ENCODE peak calls at places on chromosome 4, in eight cellular contexts. One of them, this sample, is unnamed. For H3K9me3, the result is how much of the 10 kb centered on the place peaks cover.

GRCh38 chr4:121199742-121200561 is 35.8 kb upstream of the TNIP3 start:
- DNase-seq in tibial nerve: no peak
- DNase-seq in adrenal gland: no peak
- DNase-seq in thyroid gland: no peak
- DNase-seq in transverse colon: no peak
- DNase-seq in HepG2: no peak
- DNase-seq in uterus: no peak
- DNase-seq in esophagus squamous epithelium: no peak
- DNase-seq in this sample: no peak

GRCh38 chr4:5839751-5840674 is 52.9 kb downstream of the CRMP1 start:
- DNase-seq in tibial nerve: peak
- DNase-seq in adrenal gland: peak
- DNase-seq in thyroid gland: no peak
- DNase-seq in transverse colon: peak
- DNase-seq in HepG2: no peak
- DNase-seq in uterus: peak
- DNase-seq in esophagus squamous epithelium: no peak
- DNase-seq in this sample: no peak

GRCh38 chr4:156505341-156505955 is 466.2 kb downstream of the PDGFC start:
- DNase-seq in tibial nerve: no peak
- DNase-seq in adrenal gland: no peak
- DNase-seq in thyroid gland: no peak
- DNase-seq in transverse colon: no peak
- DNase-seq in HepG2: no peak
- DNase-seq in uterus: no peak
- DNase-seq in esophagus squamous epithelium: no peak
- DNase-seq in this sample: no peak

GRCh38 chr4:36168127-36168898 is 76.0 kb downstream of the ARAP2 start:
- DNase-seq in tibial nerve: no peak
- DNase-seq in adrenal gland: no peak
- DNase-seq in thyroid gland: no peak
- DNase-seq in transverse colon: no peak
- DNase-seq in HepG2: no peak
- DNase-seq in uterus: no peak
- DNase-seq in esophagus squamous epithelium: no peak
- DNase-seq in this sample: no peak

GRCh38 chr4:10457255-10457801 is at the start of gene ZNF518B:
- DNase-seq in tibial nerve: peak
- DNase-seq in adrenal gland: peak
- DNase-seq in thyroid gland: peak
- DNase-seq in transverse colon: peak
- DNase-seq in HepG2: no peak
- DNase-seq in uterus: peak
- DNase-seq in esophagus squamous epithelium: no peak
- DNase-seq in this sample: peak

GRCh38 chr4:108483077-108483476 is 137.3 kb upstream of the RPL34 start:
- DNase-seq in tibial nerve: no peak
- DNase-seq in adrenal gland: no peak
- DNase-seq in thyroid gland: no peak
- DNase-seq in transverse colon: no peak
- DNase-seq in HepG2: no peak
- DNase-seq in uterus: no peak
- DNase-seq in esophagus squamous epithelium: no peak
- DNase-seq in this sample: no peak

GRCh38 chr4:20137176-20137575 is 114.5 kb upstream of the SLIT2 start:
- DNase-seq in tibial nerve: no peak
- DNase-seq in adrenal gland: no peak
- DNase-seq in thyroid gland: no peak
- DNase-seq in transverse colon: no peak
- DNase-seq in HepG2: no peak
- DNase-seq in uterus: no peak
- DNase-seq in esophagus squamous epithelium: no peak
- DNase-seq in this sample: no peak

GRCh38 chr4:152072001-152072485 is 311.2 kb upstream of the GATB start:
- DNase-seq in tibial nerve: no peak
- DNase-seq in adrenal gland: no peak
- DNase-seq in thyroid gland: peak
- DNase-seq in transverse colon: no peak
- DNase-seq in HepG2: no peak
- DNase-seq in uterus: no peak
- DNase-seq in esophagus squamous epithelium: no peak
- DNase-seq in this sample: no peak

GRCh38 chr4:187294861-187295260 is 571.2 kb upstream of the FAT1 start:
- DNase-seq in tibial nerve: no peak
- DNase-seq in adrenal gland: no peak
- DNase-seq in thyroid gland: no peak
- DNase-seq in transverse colon: peak
- DNase-seq in HepG2: no peak
- DNase-seq in uterus: no peak
- DNase-seq in esophagus squamous epithelium: no peak
- DNase-seq in this sample: no peak

GRCh38 chr4:47528651-47529050 is 43.6 kb downstream of the ATP10D start:
- DNase-seq in tibial nerve: no peak
- DNase-seq in adrenal gland: no peak
- DNase-seq in thyroid gland: no peak
- DNase-seq in transverse colon: no peak
- DNase-seq in HepG2: no peak
- DNase-seq in uterus: no peak
- DNase-seq in esophagus squamous epithelium: no peak
- DNase-seq in this sample: no peak

GRCh38 chr4:48706741-48707140 is 73.3 kb downstream of the FRYL start:
- DNase-seq in tibial nerve: no peak
- DNase-seq in adrenal gland: no peak
- DNase-seq in thyroid gland: no peak
- DNase-seq in transverse colon: no peak
- DNase-seq in HepG2: peak
- DNase-seq in uterus: no peak
- DNase-seq in esophagus squamous epithelium: no peak
- DNase-seq in this sample: no peak

GRCh38 chr4:2388430-2389182 is 29.8 kb downstream of the ZFYVE28 start:
- DNase-seq in tibial nerve: no peak
- DNase-seq in adrenal gland: no peak
- DNase-seq in thyroid gland: no peak
- DNase-seq in transverse colon: no peak
- DNase-seq in HepG2: no peak
- DNase-seq in uterus: no peak
- DNase-seq in esophagus squamous epithelium: no peak
- DNase-seq in this sample: no peak

GRCh38 chr4:65865489-65865888 is 195.2 kb upstream of the EPHA5 start:
- DNase-seq in tibial nerve: no peak
- DNase-seq in adrenal gland: no peak
- DNase-seq in thyroid gland: no peak
- DNase-seq in transverse colon: no peak
- DNase-seq in HepG2: peak
- DNase-seq in uterus: no peak
- DNase-seq in esophagus squamous epithelium: no peak
- DNase-seq in this sample: no peak

GRCh38 chr4:85005865-85006377 is 39.4 kb upstream of the WDFY3 start:
- DNase-seq in tibial nerve: no peak
- DNase-seq in adrenal gland: peak
- DNase-seq in thyroid gland: no peak
- DNase-seq in transverse colon: no peak
- DNase-seq in HepG2: no peak
- DNase-seq in uterus: no peak
- DNase-seq in esophagus squamous epithelium: no peak
- DNase-seq in this sample: no peak

GRCh38 chr4:110484767-110485166 is 8.8 kb downstream of the ENPEP start:
- DNase-seq in tibial nerve: no peak
- DNase-seq in adrenal gland: no peak
- DNase-seq in thyroid gland: no peak
- DNase-seq in transverse colon: no peak
- DNase-seq in HepG2: no peak
- DNase-seq in uterus: peak
- DNase-seq in esophagus squamous epithelium: no peak
- DNase-seq in this sample: no peak

DNA sequence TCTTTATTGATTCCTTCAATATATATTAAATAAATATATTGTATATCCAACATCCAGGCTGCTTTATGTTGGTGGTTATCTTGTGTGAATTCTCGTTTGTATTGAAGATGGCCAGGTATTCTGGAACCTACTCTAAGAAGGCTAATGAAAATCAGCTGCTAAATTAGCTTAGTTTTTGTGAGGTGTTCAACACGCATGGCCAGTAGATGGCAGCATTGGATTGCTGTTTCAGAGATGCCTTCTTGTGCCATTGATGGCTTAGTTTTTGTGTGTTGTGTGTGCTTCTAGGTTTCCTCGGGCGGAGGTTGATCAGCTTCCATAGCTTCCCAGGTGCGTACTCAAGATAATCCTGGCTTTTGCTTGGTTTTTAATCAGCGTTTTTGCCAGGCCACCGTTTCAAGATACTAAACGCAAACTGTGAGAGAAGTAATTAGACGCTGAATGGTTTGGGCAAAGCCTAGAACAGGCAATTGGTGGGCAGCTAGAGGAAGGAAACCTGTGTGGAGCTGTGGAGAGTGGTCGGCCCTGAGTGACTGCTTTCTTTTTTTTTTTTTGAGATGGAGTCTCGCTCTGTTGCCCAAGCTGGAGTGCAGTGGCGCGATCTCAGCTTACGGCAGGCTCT is 15.1 kb downstream of the NOCT start:
- DNase-seq in tibial nerve: peak
- DNase-seq in adrenal gland: peak
- DNase-seq in thyroid gland: peak
- DNase-seq in transverse colon: peak
- DNase-seq in HepG2: peak
- DNase-seq in uterus: peak
- DNase-seq in esophagus squamous epithelium: no peak
- DNase-seq in this sample: peak
- TF ChIP-seq CTCF in tibial nerve: peak
- TF ChIP-seq CTCF in adrenal gland: peak
- TF ChIP-seq CTCF in thyroid gland: peak
- TF ChIP-seq CTCF in transverse colon: peak
- TF ChIP-seq CTCF in HepG2: peak
- TF ChIP-seq CTCF in uterus: peak
- TF ChIP-seq CTCF in esophagus squamous epithelium: peak
- TF ChIP-seq CTCF in this sample: peak

DNA sequence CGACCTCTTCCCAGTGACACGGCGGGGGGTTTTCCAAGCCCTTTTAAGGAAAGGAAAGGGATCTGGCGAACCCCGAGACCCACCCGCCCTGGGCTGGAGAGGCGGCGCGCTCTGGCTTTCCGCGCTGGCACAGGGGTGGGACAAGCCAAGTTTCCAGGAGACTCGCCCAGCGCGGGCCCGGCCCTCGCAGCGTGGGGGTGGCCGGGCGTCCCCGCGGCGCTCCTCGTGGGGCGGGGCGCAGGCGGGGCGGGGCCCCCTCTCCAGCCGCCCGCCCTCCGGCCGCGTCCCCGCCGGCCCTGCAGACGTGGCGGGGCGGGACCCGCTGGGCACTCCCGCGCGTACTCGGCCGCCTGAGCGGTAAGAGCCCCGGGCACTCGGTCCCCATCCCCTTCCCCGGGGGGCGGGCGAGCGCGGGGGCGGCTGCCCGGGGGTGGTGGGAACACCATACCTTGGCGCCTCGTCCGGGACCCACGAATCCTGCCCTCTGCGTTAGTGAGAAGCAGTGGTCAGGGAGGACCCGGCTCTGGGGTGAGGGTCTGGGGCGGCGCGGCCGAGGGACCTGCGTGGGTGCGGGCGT is at the start of gene FAM114A1:
- DNase-seq in tibial nerve: peak
- DNase-seq in adrenal gland: peak
- DNase-seq in thyroid gland: peak
- DNase-seq in transverse colon: peak
- DNase-seq in HepG2: peak
- DNase-seq in uterus: peak
- DNase-seq in esophagus squamous epithelium: no peak
- DNase-seq in this sample: peak
- TF ChIP-seq POLR2A in tibial nerve: peak
- TF ChIP-seq POLR2A in adrenal gland: peak
- TF ChIP-seq POLR2A in thyroid gland: no peak
- TF ChIP-seq POLR2A in transverse colon: peak
- TF ChIP-seq POLR2A in HepG2: peak
- TF ChIP-seq POLR2A in uterus: peak
- TF ChIP-seq POLR2A in esophagus squamous epithelium: no peak
- TF ChIP-seq POLR2A in this sample: no peak

DNA sequence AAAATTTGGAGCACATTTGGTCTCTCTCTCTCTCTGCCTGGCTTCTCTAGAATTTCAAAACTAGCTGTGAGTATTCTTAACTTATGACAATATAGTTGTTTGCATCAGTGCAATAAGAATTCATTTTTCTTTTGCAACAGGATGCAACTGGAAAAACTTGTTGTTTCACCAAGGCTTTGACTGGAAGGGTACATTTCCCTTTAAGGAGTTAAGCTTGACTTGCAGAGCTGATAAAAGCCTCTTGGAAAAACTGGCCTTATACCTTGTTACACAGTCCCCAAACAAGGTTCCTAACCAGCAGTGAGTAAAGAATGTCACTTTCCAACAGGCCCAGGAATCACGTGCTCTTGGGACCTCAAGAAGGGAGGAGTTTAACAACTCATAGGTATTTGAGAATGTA is 25.9 kb upstream of the ZNF718 start:
- DNase-seq in tibial nerve: no peak
- DNase-seq in adrenal gland: no peak
- DNase-seq in thyroid gland: no peak
- DNase-seq in transverse colon: no peak
- DNase-seq in HepG2: no peak
- DNase-seq in uterus: no peak
- DNase-seq in esophagus squamous epithelium: no peak
- DNase-seq in this sample: no peak
- H3K9me3 ChIP-seq in tibial nerve: under half
- H3K9me3 ChIP-seq in adrenal gland: under half
- H3K9me3 ChIP-seq in thyroid gland: under half
- H3K9me3 ChIP-seq in transverse colon: half or more
- H3K9me3 ChIP-seq in HepG2: half or more
- H3K9me3 ChIP-seq in uterus: under half
- H3K9me3 ChIP-seq in esophagus squamous epithelium: under half
- H3K9me3 ChIP-seq in this sample: half or more

GRCh38 chr4:153465922-153466636 is at the start of gene TMEM131L:
- DNase-seq in tibial nerve: peak
- DNase-seq in adrenal gland: peak
- DNase-seq in thyroid gland: peak
- DNase-seq in transverse colon: peak
- DNase-seq in HepG2: peak
- DNase-seq in uterus: peak
- DNase-seq in esophagus squamous epithelium: peak
- DNase-seq in this sample: no peak
- TF ChIP-seq CTCF in tibial nerve: no peak
- TF ChIP-seq CTCF in adrenal gland: no peak
- TF ChIP-seq CTCF in thyroid gland: no peak
- TF ChIP-seq CTCF in transverse colon: peak
- TF ChIP-seq CTCF in HepG2: peak
- TF ChIP-seq CTCF in uterus: no peak
- TF ChIP-seq CTCF in esophagus squamous epithelium: peak
- TF ChIP-seq CTCF in this sample: no peak